ENCODE peak calls at places on chromosomes 1 and 21, in ten cellular contexts. One of them, this sample, is unnamed.

GRCh38 chr1:54763814-54764131 is 550 bp downstream of the PARS2 start:
- DNase-seq in NCI-H1092 treated with DMSO at 0.1 percent for 48 hours: no peak
- DNase-seq in foreskin fibroblast: no peak
- DNase-seq in GDM1: no peak
- DNase-seq in fibroblast of the conjunctiva: no peak
- DNase-seq in A549: no peak
- DNase-seq in NAMALWA: peak; percentile 40
- DNase-seq in dorsolateral prefrontal cortex: no peak
- DNase-seq in neural crest cell: no peak
- DNase-seq in stimulated activated CD4-positive, alpha-beta T cell treated with anti-CD3 and anti-CD28 coated beads, Interleukin-2, amount 100 ng/mL, for 4 hours: no peak
- DNase-seq in this sample: no peak

GRCh38 chr1:64505944-64506658 is 36.2 kb downstream of the CACHD1 start:
- DNase-seq in NCI-H1092 treated with DMSO at 0.1 percent for 48 hours: peak; percentile 65
- DNase-seq in foreskin fibroblast: no peak
- DNase-seq in GDM1: no peak
- DNase-seq in fibroblast of the conjunctiva: no peak
- DNase-seq in A549: peak; percentile 18
- DNase-seq in NAMALWA: no peak
- DNase-seq in dorsolateral prefrontal cortex: no peak
- DNase-seq in neural crest cell: no peak
- DNase-seq in stimulated activated CD4-positive, alpha-beta T cell treated with anti-CD3 and anti-CD28 coated beads, Interleukin-2, amount 100 ng/mL, for 4 hours: peak; percentile 12
- DNase-seq in this sample: no peak

GRCh38 chr1:164611754-164612642 is 53.0 kb downstream of the PBX1 start:
- DNase-seq in NCI-H1092 treated with DMSO at 0.1 percent for 48 hours: peak; percentile 90
- DNase-seq in foreskin fibroblast: peak; percentile 70
- DNase-seq in GDM1: no peak
- DNase-seq in fibroblast of the conjunctiva: peak; percentile 53
- DNase-seq in A549: peak; percentile 73
- DNase-seq in NAMALWA: no peak
- DNase-seq in dorsolateral prefrontal cortex: no peak
- DNase-seq in neural crest cell: peak; percentile 16
- DNase-seq in stimulated activated CD4-positive, alpha-beta T cell treated with anti-CD3 and anti-CD28 coated beads, Interleukin-2, amount 100 ng/mL, for 4 hours: no peak
- DNase-seq in this sample: peak; percentile 43

GRCh38 chr1:86703696-86704455 is 500 bp upstream of the SH3GLB1 start:
- DNase-seq in NCI-H1092 treated with DMSO at 0.1 percent for 48 hours: peak; percentile 87
- DNase-seq in foreskin fibroblast: peak; percentile 12
- DNase-seq in GDM1: peak; percentile 55
- DNase-seq in fibroblast of the conjunctiva: no peak
- DNase-seq in A549: no peak
- DNase-seq in NAMALWA: peak; percentile 79
- DNase-seq in dorsolateral prefrontal cortex: peak; percentile 63
- DNase-seq in neural crest cell: no peak
- DNase-seq in stimulated activated CD4-positive, alpha-beta T cell treated with anti-CD3 and anti-CD28 coated beads, Interleukin-2, amount 100 ng/mL, for 4 hours: peak; percentile 18
- DNase-seq in this sample: no peak

GRCh38 chr1:70324683-70325082 is 29.8 kb downstream of the ANKRD13C start:
- DNase-seq in NCI-H1092 treated with DMSO at 0.1 percent for 48 hours: no peak
- DNase-seq in foreskin fibroblast: no peak
- DNase-seq in GDM1: no peak
- DNase-seq in fibroblast of the conjunctiva: no peak
- DNase-seq in A549: peak; percentile 16
- DNase-seq in NAMALWA: peak; percentile 19
- DNase-seq in dorsolateral prefrontal cortex: no peak
- DNase-seq in neural crest cell: no peak
- DNase-seq in stimulated activated CD4-positive, alpha-beta T cell treated with anti-CD3 and anti-CD28 coated beads, Interleukin-2, amount 100 ng/mL, for 4 hours: no peak
- DNase-seq in this sample: no peak

GRCh38 chr1:173161510-173162221 is 45.5 kb downstream of the TNFSF4 start:
- DNase-seq in NCI-H1092 treated with DMSO at 0.1 percent for 48 hours: no peak
- DNase-seq in foreskin fibroblast: peak; percentile 70
- DNase-seq in GDM1: no peak
- DNase-seq in fibroblast of the conjunctiva: no peak
- DNase-seq in A549: no peak
- DNase-seq in NAMALWA: no peak
- DNase-seq in dorsolateral prefrontal cortex: no peak
- DNase-seq in neural crest cell: no peak
- DNase-seq in stimulated activated CD4-positive, alpha-beta T cell treated with anti-CD3 and anti-CD28 coated beads, Interleukin-2, amount 100 ng/mL, for 4 hours: no peak
- DNase-seq in this sample: peak; percentile 52

GRCh38 chr1:93015590-93015989 is 54.3 kb upstream of the DIPK1A start:
- DNase-seq in NCI-H1092 treated with DMSO at 0.1 percent for 48 hours: no peak
- DNase-seq in foreskin fibroblast: no peak
- DNase-seq in GDM1: no peak
- DNase-seq in fibroblast of the conjunctiva: no peak
- DNase-seq in A549: no peak
- DNase-seq in NAMALWA: no peak
- DNase-seq in dorsolateral prefrontal cortex: no peak
- DNase-seq in neural crest cell: no peak
- DNase-seq in stimulated activated CD4-positive, alpha-beta T cell treated with anti-CD3 and anti-CD28 coated beads, Interleukin-2, amount 100 ng/mL, for 4 hours: no peak
- DNase-seq in this sample: no peak

GRCh38 chr21:26593800-26594199 is 20.7 kb upstream of the CYYR1 start:
- DNase-seq in NCI-H1092 treated with DMSO at 0.1 percent for 48 hours: no peak
- DNase-seq in foreskin fibroblast: no peak
- DNase-seq in GDM1: no peak
- DNase-seq in fibroblast of the conjunctiva: no peak
- DNase-seq in A549: no peak
- DNase-seq in NAMALWA: no peak
- DNase-seq in dorsolateral prefrontal cortex: no peak
- DNase-seq in neural crest cell: no peak
- DNase-seq in stimulated activated CD4-positive, alpha-beta T cell treated with anti-CD3 and anti-CD28 coated beads, Interleukin-2, amount 100 ng/mL, for 4 hours: no peak
- DNase-seq in this sample: no peak

GRCh38 chr21:38306407-38306806 is 49.6 kb downstream of the KCNJ15 start:
- DNase-seq in NCI-H1092 treated with DMSO at 0.1 percent for 48 hours: no peak
- DNase-seq in foreskin fibroblast: peak; percentile 67
- DNase-seq in GDM1: no peak
- DNase-seq in fibroblast of the conjunctiva: no peak
- DNase-seq in A549: peak; percentile 41
- DNase-seq in NAMALWA: peak; percentile 4
- DNase-seq in dorsolateral prefrontal cortex: no peak
- DNase-seq in neural crest cell: no peak
- DNase-seq in stimulated activated CD4-positive, alpha-beta T cell treated with anti-CD3 and anti-CD28 coated beads, Interleukin-2, amount 100 ng/mL, for 4 hours: no peak
- DNase-seq in this sample: no peak

GRCh38 chr1:155019377-155020245 is 14.0 kb downstream of the DCST2 start:
- DNase-seq in NCI-H1092 treated with DMSO at 0.1 percent for 48 hours: peak; percentile 12
- DNase-seq in foreskin fibroblast: no peak
- DNase-seq in GDM1: no peak
- DNase-seq in fibroblast of the conjunctiva: no peak
- DNase-seq in A549: no peak
- DNase-seq in NAMALWA: no peak
- DNase-seq in dorsolateral prefrontal cortex: no peak
- DNase-seq in neural crest cell: no peak
- DNase-seq in stimulated activated CD4-positive, alpha-beta T cell treated with anti-CD3 and anti-CD28 coated beads, Interleukin-2, amount 100 ng/mL, for 4 hours: no peak
- DNase-seq in this sample: no peak

GRCh38 chr1:8856689-8857412 is 21.6 kb downstream of the ENO1 start:
- DNase-seq in NCI-H1092 treated with DMSO at 0.1 percent for 48 hours: no peak
- DNase-seq in foreskin fibroblast: no peak
- DNase-seq in GDM1: no peak
- DNase-seq in fibroblast of the conjunctiva: no peak
- DNase-seq in A549: no peak
- DNase-seq in NAMALWA: no peak
- DNase-seq in dorsolateral prefrontal cortex: no peak
- DNase-seq in neural crest cell: no peak
- DNase-seq in stimulated activated CD4-positive, alpha-beta T cell treated with anti-CD3 and anti-CD28 coated beads, Interleukin-2, amount 100 ng/mL, for 4 hours: no peak
- DNase-seq in this sample: no peak

GRCh38 chr1:200895801-200896570 is 1.3 kb downstream of the INAVA start:
- DNase-seq in NCI-H1092 treated with DMSO at 0.1 percent for 48 hours: no peak
- DNase-seq in foreskin fibroblast: no peak
- DNase-seq in GDM1: no peak
- DNase-seq in fibroblast of the conjunctiva: no peak
- DNase-seq in A549: no peak
- DNase-seq in NAMALWA: no peak
- DNase-seq in dorsolateral prefrontal cortex: no peak
- DNase-seq in neural crest cell: no peak
- DNase-seq in stimulated activated CD4-positive, alpha-beta T cell treated with anti-CD3 and anti-CD28 coated beads, Interleukin-2, amount 100 ng/mL, for 4 hours: no peak
- DNase-seq in this sample: no peak

GRCh38 chr1:205714190-205714905 is 34.0 kb upstream of the SLC45A3 start:
- DNase-seq in NCI-H1092 treated with DMSO at 0.1 percent for 48 hours: no peak
- DNase-seq in foreskin fibroblast: peak; percentile 52
- DNase-seq in GDM1: no peak
- DNase-seq in fibroblast of the conjunctiva: no peak
- DNase-seq in A549: peak; percentile 36
- DNase-seq in NAMALWA: no peak
- DNase-seq in dorsolateral prefrontal cortex: peak; percentile 54
- DNase-seq in neural crest cell: no peak
- DNase-seq in stimulated activated CD4-positive, alpha-beta T cell treated with anti-CD3 and anti-CD28 coated beads, Interleukin-2, amount 100 ng/mL, for 4 hours: no peak
- DNase-seq in this sample: peak; percentile 39

GRCh38 chr1:8476021-8476420 is 158.1 kb downstream of the SLC45A1 start:
- DNase-seq in NCI-H1092 treated with DMSO at 0.1 percent for 48 hours: no peak
- DNase-seq in foreskin fibroblast: no peak
- DNase-seq in GDM1: no peak
- DNase-seq in fibroblast of the conjunctiva: no peak
- DNase-seq in A549: no peak
- DNase-seq in NAMALWA: no peak
- DNase-seq in dorsolateral prefrontal cortex: no peak
- DNase-seq in neural crest cell: no peak
- DNase-seq in stimulated activated CD4-positive, alpha-beta T cell treated with anti-CD3 and anti-CD28 coated beads, Interleukin-2, amount 100 ng/mL, for 4 hours: no peak
- DNase-seq in this sample: no peak

GRCh38 chr1:209896346-209896745 is 41.7 kb upstream of the SYT14 start:
- DNase-seq in NCI-H1092 treated with DMSO at 0.1 percent for 48 hours: no peak
- DNase-seq in foreskin fibroblast: no peak
- DNase-seq in GDM1: no peak
- DNase-seq in fibroblast of the conjunctiva: no peak
- DNase-seq in A549: no peak
- DNase-seq in NAMALWA: no peak
- DNase-seq in dorsolateral prefrontal cortex: no peak
- DNase-seq in neural crest cell: no peak
- DNase-seq in stimulated activated CD4-positive, alpha-beta T cell treated with anti-CD3 and anti-CD28 coated beads, Interleukin-2, amount 100 ng/mL, for 4 hours: no peak
- DNase-seq in this sample: peak; percentile 0

GRCh38 chr1:162230096-162230495 is 146.6 kb downstream of the SPATA46 start:
- DNase-seq in NCI-H1092 treated with DMSO at 0.1 percent for 48 hours: peak; percentile 88
- DNase-seq in foreskin fibroblast: no peak
- DNase-seq in GDM1: no peak
- DNase-seq in fibroblast of the conjunctiva: no peak
- DNase-seq in A549: peak; percentile 9
- DNase-seq in NAMALWA: no peak
- DNase-seq in dorsolateral prefrontal cortex: no peak
- DNase-seq in neural crest cell: no peak
- DNase-seq in stimulated activated CD4-positive, alpha-beta T cell treated with anti-CD3 and anti-CD28 coated beads, Interleukin-2, amount 100 ng/mL, for 4 hours: no peak
- DNase-seq in this sample: no peak

GRCh38 chr1:53277326-53277725 is 39.0 kb upstream of the MAGOH start:
- DNase-seq in NCI-H1092 treated with DMSO at 0.1 percent for 48 hours: no peak
- DNase-seq in foreskin fibroblast: no peak
- DNase-seq in GDM1: no peak
- DNase-seq in fibroblast of the conjunctiva: no peak
- DNase-seq in A549: no peak
- DNase-seq in NAMALWA: no peak
- DNase-seq in dorsolateral prefrontal cortex: no peak
- DNase-seq in neural crest cell: no peak
- DNase-seq in stimulated activated CD4-positive, alpha-beta T cell treated with anti-CD3 and anti-CD28 coated beads, Interleukin-2, amount 100 ng/mL, for 4 hours: no peak
- DNase-seq in this sample: no peak

GRCh38 chr1:41024953-41025352 is 3.4 kb upstream of the SLFNL1 start:
- DNase-seq in NCI-H1092 treated with DMSO at 0.1 percent for 48 hours: no peak
- DNase-seq in foreskin fibroblast: no peak
- DNase-seq in GDM1: no peak
- DNase-seq in fibroblast of the conjunctiva: no peak
- DNase-seq in A549: no peak
- DNase-seq in NAMALWA: no peak
- DNase-seq in dorsolateral prefrontal cortex: no peak
- DNase-seq in neural crest cell: peak; percentile 26
- DNase-seq in stimulated activated CD4-positive, alpha-beta T cell treated with anti-CD3 and anti-CD28 coated beads, Interleukin-2, amount 100 ng/mL, for 4 hours: no peak
- DNase-seq in this sample: no peak

GRCh38 chr1:6464514-6464836 is 1.5 kb downstream of the TNFRSF25 start:
- DNase-seq in NCI-H1092 treated with DMSO at 0.1 percent for 48 hours: peak; percentile 58
- DNase-seq in foreskin fibroblast: no peak
- DNase-seq in GDM1: no peak
- DNase-seq in fibroblast of the conjunctiva: no peak
- DNase-seq in A549: peak; percentile 36
- DNase-seq in NAMALWA: no peak
- DNase-seq in dorsolateral prefrontal cortex: no peak
- DNase-seq in neural crest cell: no peak
- DNase-seq in stimulated activated CD4-positive, alpha-beta T cell treated with anti-CD3 and anti-CD28 coated beads, Interleukin-2, amount 100 ng/mL, for 4 hours: no peak
- DNase-seq in this sample: no peak

GRCh38 chr1:25799758-25800537 is at the start of gene SELENON:
- DNase-seq in NCI-H1092 treated with DMSO at 0.1 percent for 48 hours: peak; percentile 52
- DNase-seq in foreskin fibroblast: no peak
- DNase-seq in GDM1: no peak
- DNase-seq in fibroblast of the conjunctiva: no peak
- DNase-seq in A549: no peak
- DNase-seq in NAMALWA: no peak
- DNase-seq in dorsolateral prefrontal cortex: no peak
- DNase-seq in neural crest cell: peak; percentile 67
- DNase-seq in stimulated activated CD4-positive, alpha-beta T cell treated with anti-CD3 and anti-CD28 coated beads, Interleukin-2, amount 100 ng/mL, for 4 hours: no peak
- DNase-seq in this sample: peak; percentile 54

GRCh38 chr21:36820176-36821031 is 121.5 kb downstream of the SIM2 start:
- DNase-seq in NCI-H1092 treated with DMSO at 0.1 percent for 48 hours: no peak
- DNase-seq in foreskin fibroblast: no peak
- DNase-seq in GDM1: no peak
- DNase-seq in fibroblast of the conjunctiva: no peak
- DNase-seq in A549: no peak
- DNase-seq in NAMALWA: no peak
- DNase-seq in dorsolateral prefrontal cortex: no peak
- DNase-seq in neural crest cell: no peak
- DNase-seq in stimulated activated CD4-positive, alpha-beta T cell treated with anti-CD3 and anti-CD28 coated beads, Interleukin-2, amount 100 ng/mL, for 4 hours: no peak
- DNase-seq in this sample: no peak

GRCh38 chr21:38503588-38503987 is 5.3 kb upstream of the ERG start:
- DNase-seq in NCI-H1092 treated with DMSO at 0.1 percent for 48 hours: no peak
- DNase-seq in foreskin fibroblast: peak; percentile 10
- DNase-seq in GDM1: no peak
- DNase-seq in fibroblast of the conjunctiva: peak; percentile 23
- DNase-seq in A549: no peak
- DNase-seq in NAMALWA: no peak
- DNase-seq in dorsolateral prefrontal cortex: no peak
- DNase-seq in neural crest cell: no peak
- DNase-seq in stimulated activated CD4-positive, alpha-beta T cell treated with anti-CD3 and anti-CD28 coated beads, Interleukin-2, amount 100 ng/mL, for 4 hours: no peak
- DNase-seq in this sample: peak; percentile 85

GRCh38 chr1:210232524-210233215 is at the start of gene SERTAD4:
- DNase-seq in NCI-H1092 treated with DMSO at 0.1 percent for 48 hours: peak; percentile 79
- DNase-seq in foreskin fibroblast: no peak
- DNase-seq in GDM1: no peak
- DNase-seq in fibroblast of the conjunctiva: no peak
- DNase-seq in A549: no peak
- DNase-seq in NAMALWA: no peak
- DNase-seq in dorsolateral prefrontal cortex: peak; percentile 49
- DNase-seq in neural crest cell: peak; percentile 27
- DNase-seq in stimulated activated CD4-positive, alpha-beta T cell treated with anti-CD3 and anti-CD28 coated beads, Interleukin-2, amount 100 ng/mL, for 4 hours: no peak
- DNase-seq in this sample: peak; percentile 60

GRCh38 chr1:106502659-106503058 is 553.8 kb upstream of the PRMT6 start:
- DNase-seq in NCI-H1092 treated with DMSO at 0.1 percent for 48 hours: no peak
- DNase-seq in foreskin fibroblast: no peak
- DNase-seq in GDM1: no peak
- DNase-seq in fibroblast of the conjunctiva: no peak
- DNase-seq in A549: no peak
- DNase-seq in NAMALWA: no peak
- DNase-seq in dorsolateral prefrontal cortex: no peak
- DNase-seq in neural crest cell: no peak
- DNase-seq in stimulated activated CD4-positive, alpha-beta T cell treated with anti-CD3 and anti-CD28 coated beads, Interleukin-2, amount 100 ng/mL, for 4 hours: no peak
- DNase-seq in this sample: no peak

GRCh38 chr1:20095564-20096434 is 23.5 kb downstream of the PLA2G2D start:
- DNase-seq in NCI-H1092 treated with DMSO at 0.1 percent for 48 hours: peak; percentile 8
- DNase-seq in foreskin fibroblast: no peak
- DNase-seq in GDM1: no peak
- DNase-seq in fibroblast of the conjunctiva: no peak
- DNase-seq in A549: no peak
- DNase-seq in NAMALWA: no peak
- DNase-seq in dorsolateral prefrontal cortex: no peak
- DNase-seq in neural crest cell: no peak
- DNase-seq in stimulated activated CD4-positive, alpha-beta T cell treated with anti-CD3 and anti-CD28 coated beads, Interleukin-2, amount 100 ng/mL, for 4 hours: no peak
- DNase-seq in this sample: no peak

GRCh38 chr1:25922633-25923567 is 16.7 kb upstream of the STMN1 start:
- DNase-seq in NCI-H1092 treated with DMSO at 0.1 percent for 48 hours: peak; percentile 82
- DNase-seq in foreskin fibroblast: no peak
- DNase-seq in GDM1: peak; percentile 63
- DNase-seq in fibroblast of the conjunctiva: no peak
- DNase-seq in A549: peak; percentile 53
- DNase-seq in NAMALWA: no peak
- DNase-seq in dorsolateral prefrontal cortex: peak; percentile 75
- DNase-seq in neural crest cell: peak; percentile 42
- DNase-seq in stimulated activated CD4-positive, alpha-beta T cell treated with anti-CD3 and anti-CD28 coated beads, Interleukin-2, amount 100 ng/mL, for 4 hours: peak; percentile 31
- DNase-seq in this sample: peak; percentile 33

This sample was measured in mesenchymal stem cell.